ENCODE peak calls at places on chromosomes 4 and X, in four cellular contexts. T, G, C and W are unnamed samples.

GRCh38 chr4:158025131-158025530 is 147.7 kb downstream of the GASK1B start:
- DNase-seq in T (no peak), G (peak), C (no peak), W (no peak)

GRCh38 chrX:130083107-130083490 is 27.2 kb downstream of the ELF4 start:
- DNase-seq in T (no peak), G (no peak), C (no peak), W (no peak)

GRCh38 chr4:80073362-80074008 is 456 bp upstream of the ANTXR2 start:
- DNase-seq in T (no peak), G (no peak), C (no peak), W (peak)

GRCh38 chr4:146439999-146440398 is 81.7 kb downstream of the SLC10A7 start:
- DNase-seq in T (no peak), G (no peak), C (no peak), W (no peak)

GRCh38 chr4:13611283-13611842 is 16.2 kb downstream of the BOD1L1 start:
- DNase-seq in T (no peak), G (no peak), C (no peak), W (peak)

GRCh38 chr4:140721088-140721421 is 35.1 kb downstream of the TBC1D9 start:
- DNase-seq in T (no peak), G (no peak), C (no peak), W (no peak)

GRCh38 chr4:119111296-119111695 is 24.3 kb upstream of the MYOZ2 start:
- DNase-seq in T (no peak), G (no peak), C (no peak), W (no peak)

GRCh38 chrX:102341867-102342266 is 94.9 kb downstream of the NXF2 start:
- DNase-seq in T (no peak), G (no peak), C (no peak), W (no peak)

GRCh38 chr4:71262161-71262560 is 76.7 kb upstream of the SLC4A4 start:
- DNase-seq in T (no peak), G (no peak), C (no peak), W (no peak)

GRCh38 chr4:126375462-126376054 is 1060.8 kb downstream of the FAT4 start:
- DNase-seq in T (no peak), G (no peak), C (no peak), W (no peak)

GRCh38 chr4:148415500-148415899 is 26.7 kb downstream of the NR3C2 start:
- DNase-seq in T (peak), G (peak), C (no peak), W (no peak)

GRCh38 chr4:113389160-113389559 is 339.7 kb downstream of the ANK2 start:
- DNase-seq in T (no peak), G (no peak), C (no peak), W (no peak)

GRCh38 chrX:149682031-149682430 is 29.8 kb upstream of the MAGEA11 start:
- DNase-seq in T (no peak), G (no peak), C (no peak), W (no peak)

GRCh38 chrX:20265726-20266681 is 705 bp downstream of the RPS6KA3 start:
- DNase-seq in T (peak), G (no peak), C (no peak), W (no peak)

GRCh38 chr4:19958849-19959248 is 292.9 kb upstream of the SLIT2 start:
- DNase-seq in T (no peak), G (no peak), C (no peak), W (no peak)

GRCh38 chr4:4870493-4871266 is 11.2 kb downstream of the MSX1 start:
- DNase-seq in T (no peak), G (no peak), C (no peak), W (no peak)
- TF ChIP-seq JUND in T (no peak), G (no peak), C (no peak), W (no peak)

GRCh38 chr4:74794341-74794801 is at the start of gene BTC:
- DNase-seq in T (peak), G (peak), C (peak), W (no peak)
- TF ChIP-seq JUND in T (no peak), G (no peak), C (no peak), W (no peak)

DNA sequence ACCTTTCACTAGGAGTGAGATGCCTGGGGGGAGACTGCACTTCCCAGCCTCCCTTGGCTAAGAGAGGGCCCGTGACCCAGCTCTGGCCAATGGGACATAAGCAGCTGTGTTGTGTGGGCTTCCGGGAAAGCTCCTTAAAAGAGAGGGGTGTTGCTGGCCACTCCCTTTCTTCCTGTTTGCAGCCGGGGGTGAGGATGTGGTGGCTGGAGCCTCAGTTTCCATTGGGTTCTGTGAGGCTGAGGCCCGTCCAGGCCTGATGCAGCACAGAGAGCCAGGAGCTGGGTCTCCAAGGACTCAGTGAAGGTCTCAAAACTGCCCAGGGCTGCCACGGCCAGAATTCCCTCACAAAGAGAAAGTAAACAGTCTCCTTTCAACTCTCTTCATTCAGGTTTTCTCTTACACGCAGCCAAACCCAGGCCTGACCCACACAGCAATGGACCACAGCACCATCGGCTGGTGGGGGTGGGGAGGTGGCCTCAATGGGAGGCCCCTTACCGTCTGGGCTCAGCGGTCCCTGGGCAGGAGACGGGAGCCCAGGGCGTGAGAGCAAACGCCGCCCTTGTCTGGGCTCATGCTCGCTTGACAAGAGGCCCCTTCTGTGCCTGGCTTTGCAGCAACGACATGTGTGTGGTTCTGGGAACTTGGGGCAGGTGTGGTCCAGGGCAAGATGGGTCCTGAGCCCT is 6.6 kb downstream of the NKX1-1 start:
- DNase-seq in T (peak), G (no peak), C (no peak), W (no peak)
- TF ChIP-seq JUND in T (no peak), G (no peak), C (no peak), W (no peak)

DNA sequence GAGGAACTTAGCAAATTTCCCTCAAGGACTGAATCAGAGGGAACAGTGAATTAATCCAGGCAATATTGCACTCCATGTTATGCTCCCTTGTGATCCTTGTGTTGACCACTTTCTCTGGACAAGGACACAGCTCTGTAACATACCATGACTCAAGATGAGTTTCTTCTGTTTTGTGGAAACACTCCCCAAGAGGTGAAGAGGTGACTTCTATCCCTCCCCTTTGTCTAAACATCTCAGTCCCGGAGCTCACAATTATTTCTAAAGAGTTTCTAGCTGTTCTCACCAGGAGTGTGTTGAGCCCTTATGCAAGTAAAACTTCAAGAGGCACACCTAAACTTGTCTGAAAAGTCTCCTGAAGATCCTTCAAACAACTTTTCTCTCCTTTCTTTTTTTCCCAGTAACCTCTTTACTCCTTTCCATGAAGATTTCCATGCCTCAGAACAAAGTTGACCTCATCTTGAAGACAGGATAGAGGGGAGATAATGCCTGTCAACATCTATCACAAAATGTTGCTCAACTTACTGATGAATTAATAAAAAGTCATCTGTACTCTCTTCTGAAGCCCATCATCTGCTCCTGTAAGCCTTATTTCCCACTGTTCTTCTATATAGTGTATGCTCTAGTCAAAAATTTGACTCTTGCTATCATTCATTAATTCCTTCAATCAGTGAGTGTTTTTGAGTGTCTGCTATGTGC is 429.1 kb downstream of the SPRY1 start:
- DNase-seq in T (no peak), G (no peak), C (no peak), W (no peak)
- TF ChIP-seq JUND in T (no peak), G (no peak), C (no peak), W (no peak)